ENCODE peak calls at places on chromosomes 4 and X, in ten cellular contexts. O is spleen, P is aorta, U is GM03348, T is mammary epithelial cell, K is NCI-H1436, A is RPMI7951, G is RCC 7860, W is activated gamma-delta T cell, D is fibroblast of mammary gland. L is an unnamed sample.

GRCh38 chr4:152831416-152831815 is 51.7 kb downstream of the ARFIP1 start:
- DNase-seq in O (no peak), P (no peak), U (no peak), T (peak; percentile 68), K (no peak), A (peak; percentile 61), G (no peak), W (no peak), D (no peak), L (peak; percentile 71)

GRCh38 chr4:27692098-27692679 is 831.5 kb downstream of the STIM2 start:
- DNase-seq in O (peak; percentile 46), P (peak; percentile 35), U (peak; percentile 13), T (peak; percentile 32), K (peak; percentile 15), A (no peak), G (peak; percentile 43), W (no peak), D (peak; percentile 68), L (peak; percentile 41)

GRCh38 chr4:76459291-76459723 is 24.3 kb downstream of the SHROOM3 start:
- DNase-seq in O (no peak), P (no peak), U (peak; percentile 64), T (peak; percentile 5), K (no peak), A (peak; percentile 74), G (peak; percentile 89), W (no peak), D (peak; percentile 5), L (peak; percentile 93)

GRCh38 chr4:183840311-183840710 is 64.8 kb upstream of the STOX2 start:
- DNase-seq in O (peak; percentile 85), P (peak; percentile 91), U (peak; percentile 81), T (peak; percentile 46), K (peak; percentile 52), A (peak; percentile 57), G (peak; percentile 28), W (no peak), D (peak; percentile 78), L (peak; percentile 51)

GRCh38 chr4:78864405-78865024 is 74.7 kb downstream of the PAQR3 start:
- DNase-seq in O (no peak), P (no peak), U (peak; percentile 54), T (peak; percentile 58), K (peak; percentile 68), A (peak; percentile 67), G (peak; percentile 61), W (no peak), D (peak; percentile 90), L (peak; percentile 64)

GRCh38 chr4:74715731-74716435 is 78.4 kb downstream of the BTC start:
- DNase-seq in O (no peak), P (no peak), U (no peak), T (peak; percentile 12), K (no peak), A (no peak), G (no peak), W (no peak), D (no peak), L (peak; percentile 15)

GRCh38 chr4:188228279-188228678 is 89.0 kb downstream of the TRIML1 start:
- DNase-seq in O (no peak), P (no peak), U (no peak), T (no peak), K (no peak), A (no peak), G (no peak), W (no peak), D (no peak), L (no peak)

GRCh38 chr4:120291541-120291940 is 224.9 kb upstream of the MAD2L1 start:
- DNase-seq in O (no peak), P (no peak), U (no peak), T (no peak), K (no peak), A (no peak), G (no peak), W (no peak), D (no peak), L (no peak)

GRCh38 chrX:53291596-53291995 is 10.2 kb upstream of the IQSEC2 start:
- DNase-seq in O (no peak), P (no peak), U (no peak), T (no peak), K (no peak), A (no peak), G (no peak), W (no peak), D (no peak), L (no peak)

GRCh38 chr4:93199492-93199891 is 629.1 kb upstream of the ATOH1 start:
- DNase-seq in O (no peak), P (no peak), U (peak; percentile 64), T (peak; percentile 28), K (peak; percentile 54), A (peak; percentile 2), G (peak; percentile 16), W (no peak), D (peak; percentile 36), L (peak; percentile 40)

GRCh38 chr4:76741663-76742020 is 156.3 kb downstream of the SOWAHB start:
- DNase-seq in O (no peak), P (peak; percentile 78), U (no peak), T (no peak), K (no peak), A (no peak), G (no peak), W (no peak), D (no peak), L (no peak)

GRCh38 chr4:184163813-184164212 is 53.9 kb downstream of the ENPP6 start:
- DNase-seq in O (no peak), P (no peak), U (peak; percentile 69), T (peak; percentile 28), K (no peak), A (no peak), G (peak; percentile 3), W (no peak), D (peak; percentile 21), L (peak; percentile 6)

GRCh38 chr4:52507774-52508173 is 151.3 kb downstream of the USP46 start:
- DNase-seq in O (no peak), P (no peak), U (no peak), T (no peak), K (no peak), A (no peak), G (no peak), W (no peak), D (no peak), L (no peak)

GRCh38 chr4:40897557-40898203 is 147.9 kb downstream of the NSUN7 start:
- DNase-seq in O (peak; percentile 89), P (peak; percentile 94), U (peak; percentile 81), T (peak; percentile 23), K (peak; percentile 82), A (peak; percentile 61), G (peak; percentile 23), W (no peak), D (peak; percentile 60), L (peak; percentile 50)

GRCh38 chr4:109383823-109384222 is 49.8 kb upstream of the SEC24B start:
- DNase-seq in O (no peak), P (no peak), U (no peak), T (no peak), K (no peak), A (no peak), G (no peak), W (no peak), D (no peak), L (no peak)

GRCh38 chr4:89616382-89616781 is 220.6 kb downstream of the SNCA start:
- DNase-seq in O (no peak), P (no peak), U (no peak), T (no peak), K (no peak), A (no peak), G (no peak), W (no peak), D (no peak), L (no peak)

GRCh38 chr4:169201144-169202124 is 69.3 kb downstream of the SH3RF1 start:
- DNase-seq in O (no peak), P (no peak), U (no peak), T (no peak), K (peak; percentile 33), A (no peak), G (no peak), W (no peak), D (peak; percentile 71), L (no peak)

GRCh38 chr4:122218762-122219161 is 66.6 kb downstream of the BLTP1 start:
- DNase-seq in O (no peak), P (no peak), U (peak; percentile 14), T (no peak), K (no peak), A (no peak), G (no peak), W (no peak), D (peak; percentile 14), L (peak; percentile 11)

GRCh38 chr4:146192060-146192459 is 16.5 kb downstream of the LSM6 start:
- DNase-seq in O (no peak), P (no peak), U (no peak), T (no peak), K (no peak), A (no peak), G (no peak), W (no peak), D (peak; percentile 36), L (peak; percentile 15)

GRCh38 chrX:97563531-97564133 is 679.9 kb downstream of the RPA4 start:
- DNase-seq in O (peak; percentile 80), P (no peak), U (peak; percentile 50), T (peak; percentile 26), K (peak; percentile 56), A (peak; percentile 76), G (peak; percentile 53), W (no peak), D (peak; percentile 61), L (peak; percentile 64)

GRCh38 chr4:120331486-120332281 is 265.0 kb upstream of the MAD2L1 start:
- DNase-seq in O (no peak), P (no peak), U (no peak), T (peak; percentile 33), K (no peak), A (no peak), G (no peak), W (no peak), D (peak; percentile 36), L (no peak)

GRCh38 chr4:102815981-102816380 is 11.4 kb downstream of the UBE2D3 start:
- DNase-seq in O (no peak), P (no peak), U (peak; percentile 69), T (peak; percentile 87), K (no peak), A (peak; percentile 83), G (peak; percentile 86), W (no peak), D (peak; percentile 95), L (peak; percentile 89)

GRCh38 chrX:102558607-102559006 is 40.7 kb upstream of the ARMCX5 start:
- DNase-seq in O (no peak), P (no peak), U (no peak), T (no peak), K (no peak), A (no peak), G (no peak), W (no peak), D (no peak), L (no peak)